ENCODE peak calls at places on chromosome 12, in four cellular contexts. One of them, this sample, is unnamed.

GRCh38 chr12:122021193-122021821 is 377 bp upstream of the BCL7A start:
- DNase-seq in left ventricle myocardium inferior: peak; percentile 32
- DNase-seq in lung: no peak
- DNase-seq in upper lobe of left lung: no peak
- DNase-seq in this sample: peak; percentile 55

GRCh38 chr12:97556201-97556824 is 93.7 kb downstream of the RMST start:
- DNase-seq in upper lobe of left lung: peak; percentile 73
- DNase-seq in left ventricle myocardium inferior: peak; percentile 12
- DNase-seq in lung: peak; percentile 60
- DNase-seq in this sample: no peak

GRCh38 chr12:50282581-50283229 is 615 bp downstream of the LIMA1 start:
- DNase-seq in lung: no peak
- DNase-seq in left ventricle myocardium inferior: no peak
- DNase-seq in upper lobe of left lung: no peak
- DNase-seq in this sample: no peak

GRCh38 chr12:64110864-64111263 is 111.2 kb downstream of the KICS2 start:
- DNase-seq in lung: no peak
- DNase-seq in left ventricle myocardium inferior: no peak
- DNase-seq in upper lobe of left lung: no peak
- DNase-seq in this sample: no peak

GRCh38 chr12:72271401-72271740 is 799 bp upstream of the TRHDE start:
- DNase-seq in left ventricle myocardium inferior: no peak
- DNase-seq in upper lobe of left lung: no peak
- DNase-seq in lung: no peak
- DNase-seq in this sample: peak; percentile 68

GRCh38 chr12:76202621-76203020 is 118.1 kb upstream of the NAP1L1 start:
- DNase-seq in upper lobe of left lung: no peak
- DNase-seq in left ventricle myocardium inferior: no peak
- DNase-seq in lung: no peak
- DNase-seq in this sample: no peak

GRCh38 chr12:86081798-86082197 is 174.4 kb downstream of the MGAT4C start:
- DNase-seq in lung: no peak
- DNase-seq in left ventricle myocardium inferior: no peak
- DNase-seq in upper lobe of left lung: no peak
- DNase-seq in this sample: no peak

GRCh38 chr12:58314610-58315009 is 373.2 kb downstream of the ATP23 start:
- DNase-seq in left ventricle myocardium inferior: no peak
- DNase-seq in lung: no peak
- DNase-seq in upper lobe of left lung: no peak
- DNase-seq in this sample: no peak

GRCh38 chr12:19972325-19973288 is 395.7 kb upstream of the PDE3A start:
- DNase-seq in left ventricle myocardium inferior: no peak
- DNase-seq in lung: no peak
- DNase-seq in upper lobe of left lung: no peak
- DNase-seq in this sample: no peak

GRCh38 chr12:46131729-46132128 is 137.1 kb downstream of the SLC38A1 start:
- DNase-seq in left ventricle myocardium inferior: no peak
- DNase-seq in lung: no peak
- DNase-seq in upper lobe of left lung: no peak
- DNase-seq in this sample: no peak

GRCh38 chr12:27396416-27396815 is 50.1 kb upstream of the SMCO2 start:
- DNase-seq in upper lobe of left lung: no peak
- DNase-seq in lung: no peak
- DNase-seq in left ventricle myocardium inferior: no peak
- DNase-seq in this sample: no peak

GRCh38 chr12:80846930-80847329 is 90.8 kb downstream of the LIN7A start:
- DNase-seq in upper lobe of left lung: no peak
- DNase-seq in lung: no peak
- DNase-seq in left ventricle myocardium inferior: no peak
- DNase-seq in this sample: no peak
- H3K27me3 ChIP-seq in upper lobe of left lung: no peaks in the 10 kb centered on the region
- H3K27me3 ChIP-seq in lung: no peaks in the 10 kb centered on the region
- H3K27me3 ChIP-seq in left ventricle myocardium inferior: no peaks in the 10 kb centered on the region
- H3K27me3 ChIP-seq in this sample: no peaks in the 10 kb centered on the region

DNA sequence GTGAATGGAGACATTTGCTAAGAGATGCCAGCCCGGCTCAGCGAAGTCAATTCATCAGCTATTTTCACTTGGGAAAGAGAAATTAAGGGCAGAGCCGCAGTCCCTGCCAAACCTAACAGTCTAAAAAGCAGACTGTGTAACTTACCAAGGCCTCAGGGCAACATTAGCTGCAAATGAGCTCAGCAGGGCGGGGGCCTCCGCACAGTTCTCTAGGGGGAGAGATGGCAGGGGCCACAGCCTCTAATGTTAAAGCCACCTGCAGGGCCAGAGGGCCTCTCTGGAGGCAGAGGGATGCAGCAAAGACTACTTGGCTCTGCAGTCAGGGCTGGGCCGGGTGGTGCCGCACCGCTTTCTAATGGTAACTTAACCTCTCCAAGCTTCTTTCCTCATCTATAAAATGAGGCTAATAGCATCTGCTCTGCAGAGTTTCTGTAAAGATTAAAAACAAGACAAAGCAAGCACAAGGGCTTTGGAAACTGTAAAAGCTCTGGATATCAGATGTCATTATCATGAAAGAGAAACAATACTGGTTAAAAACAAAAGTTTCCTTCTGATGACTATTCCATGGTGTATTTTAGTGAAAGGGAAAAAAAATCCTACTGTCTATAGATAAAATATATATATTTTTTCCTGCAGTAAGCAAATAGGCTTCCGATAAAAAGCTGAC is 13.4 kb upstream of the GPRC5A start:
- DNase-seq in lung: no peak
- DNase-seq in left ventricle myocardium inferior: no peak
- DNase-seq in upper lobe of left lung: no peak
- DNase-seq in this sample: no peak
- H3K4me3 ChIP-seq in lung: no peak overlapping the region
- H3K4me3 ChIP-seq in left ventricle myocardium inferior: no peak overlapping the region
- H3K4me3 ChIP-seq in upper lobe of left lung: no peak overlapping the region
- H3K4me3 ChIP-seq in this sample: no peak overlapping the region

DNA sequence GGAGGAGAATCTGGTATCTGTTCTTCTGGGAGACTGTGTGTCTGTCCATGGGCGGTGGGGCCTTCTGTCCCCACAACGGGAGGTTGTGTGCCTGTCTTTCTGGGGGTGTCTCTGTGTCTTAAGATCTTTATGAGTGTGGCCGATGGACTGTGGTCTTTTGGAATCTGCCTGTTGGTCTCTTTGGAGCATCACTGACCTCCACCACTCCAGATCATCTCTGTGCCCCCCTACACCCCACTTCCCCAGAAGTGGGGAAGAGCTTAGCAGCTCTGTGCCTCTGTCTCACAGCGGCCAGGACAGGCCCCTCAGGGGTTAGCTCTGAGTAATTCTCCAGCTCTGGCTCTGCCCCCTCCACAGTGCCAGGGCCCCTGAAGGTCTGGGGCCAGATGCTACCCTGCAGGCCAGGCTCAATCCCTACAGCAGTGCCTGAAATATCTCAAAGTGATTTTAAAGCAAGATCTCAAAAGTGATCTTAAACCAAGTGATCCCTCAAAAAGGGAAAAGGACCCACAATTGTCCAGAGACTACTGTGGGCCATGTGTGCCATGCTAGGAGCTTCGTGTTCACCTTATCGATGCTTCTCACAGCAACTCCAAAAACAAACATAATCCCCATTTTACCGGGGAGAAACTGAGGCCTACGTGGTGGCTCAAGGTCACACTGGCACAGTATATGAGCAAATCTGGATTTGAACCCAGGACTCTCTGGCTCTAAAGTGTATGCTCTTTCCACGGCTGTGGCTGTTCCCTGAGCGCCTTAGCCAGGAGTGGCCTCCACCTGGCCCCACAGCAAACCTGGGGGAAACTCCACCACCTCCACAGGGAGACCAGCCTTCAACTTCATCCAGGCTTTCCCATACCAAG is 26.0 kb upstream of the KRT78 start:
- DNase-seq in upper lobe of left lung: no peak
- DNase-seq in left ventricle myocardium inferior: no peak
- DNase-seq in lung: no peak
- DNase-seq in this sample: no peak
- H3K27ac ChIP-seq in upper lobe of left lung: peak overlapping the region; percentile 76
- H3K27ac ChIP-seq in left ventricle myocardium inferior: peak overlapping the region; percentile 80
- H3K27ac ChIP-seq in lung: peak overlapping the region; percentile 41
- H3K27ac ChIP-seq in this sample: peak overlapping the region; percentile 10

GRCh38 chr12:3968523-3968922 is 95.3 kb upstream of the PARP11 start:
- DNase-seq in lung: no peak
- DNase-seq in left ventricle myocardium inferior: no peak
- DNase-seq in upper lobe of left lung: no peak
- DNase-seq in this sample: no peak
- H3K27me3 ChIP-seq in lung: no peaks in the 10 kb centered on the region
- H3K27me3 ChIP-seq in left ventricle myocardium inferior: peaks cover 42% of the 10 kb centered on the region
- H3K27me3 ChIP-seq in upper lobe of left lung: no peaks in the 10 kb centered on the region
- H3K27me3 ChIP-seq in this sample: no peaks in the 10 kb centered on the region

DNA sequence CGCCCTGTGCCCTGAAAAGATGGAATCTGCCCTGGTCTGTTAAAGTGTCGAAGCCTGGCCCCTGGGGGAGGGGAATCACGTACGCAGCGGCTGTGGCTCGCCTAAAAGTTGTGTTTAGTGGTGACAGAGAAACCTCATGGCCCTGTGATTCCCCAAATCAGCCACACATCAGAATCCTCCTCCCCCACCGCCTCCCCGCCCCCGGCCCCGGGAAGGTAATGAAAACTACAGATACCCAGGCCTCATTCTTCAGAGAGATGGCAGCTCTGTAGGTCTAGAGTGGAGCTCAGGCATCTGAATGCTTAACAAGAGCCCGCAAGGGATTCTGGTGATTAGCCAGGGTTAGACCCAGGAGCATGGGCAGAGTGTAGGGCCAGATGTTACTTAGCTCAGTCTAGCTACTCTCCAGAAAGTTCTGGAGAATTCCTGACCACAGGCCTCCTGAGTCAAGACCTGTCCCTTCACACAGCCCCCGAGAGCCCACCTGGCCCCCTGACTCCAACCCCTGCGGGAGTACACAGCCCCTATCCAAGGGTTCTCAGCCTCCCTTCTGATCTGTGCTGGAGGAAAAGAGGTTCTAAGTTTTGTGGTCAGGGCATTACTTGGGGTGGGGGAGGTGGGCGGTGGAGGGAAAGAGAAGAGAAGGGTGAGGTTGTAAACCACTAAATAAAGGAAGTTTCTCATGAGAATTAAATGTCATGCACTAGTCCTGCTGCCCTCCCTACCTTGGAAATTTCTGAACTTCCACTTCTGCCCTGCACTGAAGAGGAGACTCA is 114.8 kb downstream of the PLXNC1 start:
- DNase-seq in left ventricle myocardium inferior: no peak
- DNase-seq in upper lobe of left lung: peak; percentile 33
- DNase-seq in lung: no peak
- DNase-seq in this sample: no peak
- H3K4me3 ChIP-seq in left ventricle myocardium inferior: peak overlapping the region; percentile 67
- H3K4me3 ChIP-seq in upper lobe of left lung: peak overlapping the region; percentile 47
- H3K4me3 ChIP-seq in lung: no peak overlapping the region
- H3K4me3 ChIP-seq in this sample: peak overlapping the region; percentile 69

DNA sequence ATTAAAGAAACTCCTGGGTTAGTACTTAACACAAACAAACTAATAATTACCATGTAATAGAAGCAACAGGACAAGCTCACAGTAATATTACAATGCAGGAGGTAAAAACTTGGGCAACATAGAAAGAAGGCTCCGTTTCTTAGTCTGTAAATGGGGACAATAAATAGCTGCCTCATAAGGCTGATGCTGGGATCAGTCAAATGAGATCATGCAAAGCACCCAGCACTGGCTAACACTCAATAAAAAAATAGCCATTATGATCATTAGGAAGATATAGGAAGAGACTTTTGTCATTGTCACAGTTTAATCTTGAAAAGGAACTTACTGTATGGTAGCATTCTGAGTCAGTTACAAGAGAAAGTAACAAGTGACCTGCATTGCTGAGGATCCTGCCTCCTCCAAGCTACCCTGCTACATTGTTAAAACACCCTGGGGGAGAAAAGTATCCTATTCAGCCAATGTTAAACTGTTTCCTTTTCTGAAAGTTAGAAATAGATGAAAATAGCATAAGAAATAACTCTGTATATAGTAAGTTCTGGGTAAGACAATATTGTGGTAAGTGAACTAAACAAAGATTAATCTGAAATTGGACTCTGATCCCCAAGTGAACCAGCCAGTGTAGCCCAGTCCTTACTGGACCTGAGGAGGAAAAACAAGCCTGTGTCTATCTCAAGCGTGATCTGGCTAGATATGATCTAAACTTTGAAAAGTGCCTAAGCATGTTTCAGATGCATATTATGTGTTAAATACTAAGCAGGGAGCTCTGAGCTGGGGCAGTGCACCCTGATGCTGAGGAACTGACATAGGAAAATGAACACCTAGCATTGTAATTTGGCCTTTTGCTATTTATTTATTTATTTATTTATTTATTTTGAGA is 3.6 kb upstream of the NUDT4 start:
- DNase-seq in upper lobe of left lung: no peak
- DNase-seq in lung: no peak
- DNase-seq in left ventricle myocardium inferior: no peak
- DNase-seq in this sample: no peak
- H3K27ac ChIP-seq in upper lobe of left lung: no peak overlapping the region
- H3K27ac ChIP-seq in lung: no peak overlapping the region
- H3K27ac ChIP-seq in left ventricle myocardium inferior: peak overlapping the region; percentile 93
- H3K27ac ChIP-seq in this sample: no peak overlapping the region

GRCh38 chr12:113684908-113685512 is 213.3 kb upstream of the LHX5 start:
- DNase-seq in upper lobe of left lung: no peak
- DNase-seq in lung: no peak
- DNase-seq in left ventricle myocardium inferior: no peak
- DNase-seq in this sample: no peak

GRCh38 chr12:113683566-113683965 is 211.9 kb upstream of the LHX5 start:
- DNase-seq in upper lobe of left lung: no peak
- DNase-seq in left ventricle myocardium inferior: no peak
- DNase-seq in lung: no peak
- DNase-seq in this sample: no peak

GRCh38 chr12:113684053-113684907 is 212.6 kb upstream of the LHX5 start:
- DNase-seq in lung: no peak
- DNase-seq in left ventricle myocardium inferior: no peak
- DNase-seq in upper lobe of left lung: no peak
- DNase-seq in this sample: no peak

GRCh38 chr12:113689047-113689610 is 217.5 kb upstream of the LHX5 start:
- DNase-seq in left ventricle myocardium inferior: no peak
- DNase-seq in lung: no peak
- DNase-seq in upper lobe of left lung: no peak
- DNase-seq in this sample: no peak

DNA sequence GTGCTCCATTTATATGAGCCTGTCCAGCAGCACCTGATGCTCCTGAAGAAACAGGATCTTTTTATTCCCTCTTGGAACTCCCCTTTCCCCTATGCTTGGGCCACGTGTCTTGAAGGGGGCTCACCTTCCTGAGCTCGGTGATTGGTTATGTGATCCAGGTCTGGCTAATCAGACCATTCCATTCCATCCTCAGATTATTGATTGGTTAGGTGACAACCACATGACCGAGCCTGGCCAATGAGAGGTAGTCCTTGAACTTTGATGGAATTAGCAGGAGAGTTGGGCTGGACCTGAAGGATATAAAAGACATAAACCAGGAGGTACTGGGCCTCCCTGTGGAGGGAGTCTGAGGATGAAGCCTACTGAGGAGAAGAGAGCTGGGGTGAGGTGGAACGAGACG is 216.6 kb upstream of the LHX5 start:
- DNase-seq in upper lobe of left lung: no peak
- DNase-seq in lung: no peak
- DNase-seq in left ventricle myocardium inferior: no peak
- DNase-seq in this sample: no peak
- H3K27me3 ChIP-seq in upper lobe of left lung: no peaks in the 10 kb centered on the region
- H3K27me3 ChIP-seq in lung: no peaks in the 10 kb centered on the region
- H3K27me3 ChIP-seq in left ventricle myocardium inferior: peaks cover 92% of the 10 kb centered on the region
- H3K27me3 ChIP-seq in this sample: no peaks in the 10 kb centered on the region

This sample was measured in aorta.